ENCODE peak calls at places on chromosomes 12 and 14, in nine cellular contexts. N, K, D, H, Y, C, G, R and S are unnamed samples. For H3K4me1 and H3K36me3, the result is how much of the 10 kb centered on the place peaks cover.

GRCh38 chr12:30515351-30515750 is 180.3 kb downstream of the IPO8 start:
- DNase-seq in N (no peak), K (no peak), D (no peak), H (no peak), Y (no peak), C (no peak), G (no peak), R (no peak), S (no peak)

GRCh38 chr12:115813256-115813655 is 464.2 kb downstream of the MED13L start:
- DNase-seq in N (no peak), K (no peak), D (no peak), H (no peak), Y (no peak), C (no peak), G (no peak), R (no peak), S (no peak)

GRCh38 chr12:13817131-13817530 is 164.3 kb downstream of the GRIN2B start:
- DNase-seq in N (peak), K (no peak), D (peak), H (no peak), Y (no peak), C (no peak), G (no peak), R (peak), S (no peak)

GRCh38 chr14:67240168-67240932 is 885 bp upstream of the PALS1 start:
- DNase-seq in N (peak), K (peak), D (peak), H (peak), Y (peak), C (peak), G (no peak), R (peak), S (peak)

GRCh38 chr12:46342562-46343033 is 30.0 kb downstream of the SLC38A2 start:
- DNase-seq in N (no peak), K (no peak), D (no peak), H (no peak), Y (peak), C (peak), G (no peak), R (no peak), S (no peak)

GRCh38 chr14:100192672-100193416 is 33.4 kb upstream of the DEGS2 start:
- DNase-seq in N (peak), K (peak), D (peak), H (peak), Y (peak), C (peak), G (peak), R (peak), S (peak)

GRCh38 chr14:53192023-53192422 is 38.9 kb upstream of the DDHD1 start:
- DNase-seq in N (no peak), K (no peak), D (no peak), H (no peak), Y (no peak), C (no peak), G (no peak), R (no peak), S (no peak)

GRCh38 chr12:111180830-111181726 is 187.8 kb downstream of the PHETA1 start:
- DNase-seq in N (peak), K (peak), D (peak), H (peak), Y (peak), C (peak), G (no peak), R (peak), S (peak)

GRCh38 chr14:88872976-88873375 is 48.5 kb downstream of the TTC8 start:
- DNase-seq in N (no peak), K (no peak), D (no peak), H (no peak), Y (no peak), C (no peak), G (no peak), R (no peak), S (no peak)

GRCh38 chr14:33847066-33847465 is 103.8 kb downstream of the EGLN3 start:
- DNase-seq in N (no peak), K (no peak), D (no peak), H (no peak), Y (no peak), C (no peak), G (no peak), R (no peak), S (no peak)

GRCh38 chr14:20440882-20441281 is 4.9 kb upstream of the KLHL33 start:
- DNase-seq in N (no peak), K (no peak), D (no peak), H (no peak), Y (peak), C (no peak), G (no peak), R (no peak), S (no peak)

GRCh38 chr12:109309441-109310246 is 560 bp upstream of the FOXN4 start:
- DNase-seq in N (no peak), K (no peak), D (no peak), H (no peak), Y (no peak), C (no peak), G (no peak), R (no peak), S (no peak)

GRCh38 chr12:18752947-18753346 is 15.0 kb downstream of the CAPZA3 start:
- DNase-seq in N (no peak), K (no peak), D (no peak), H (no peak), Y (no peak), C (no peak), G (peak), R (no peak), S (no peak)

GRCh38 chr12:108702534-108702933 is 28.8 kb downstream of the CORO1C start:
- DNase-seq in N (no peak), K (no peak), D (no peak), H (no peak), Y (no peak), C (no peak), G (no peak), R (no peak), S (no peak)

GRCh38 chr12:34402899-34403705 is 380.8 kb downstream of the ALG10 start:
- DNase-seq in N (peak), K (peak), D (peak), H (peak), Y (no peak), C (peak), G (no peak), R (peak), S (peak)

GRCh38 chr14:60760648-60761364 is 26.2 kb downstream of the MNAT1 start:
- DNase-seq in N (no peak), K (no peak), D (no peak), H (no peak), Y (no peak), C (no peak), G (peak), R (no peak), S (no peak)

GRCh38 chr12:116384629-116385485 is 107.4 kb upstream of the MED13L start:
- DNase-seq in N (no peak), K (no peak), D (no peak), H (no peak), Y (peak), C (no peak), G (no peak), R (no peak), S (no peak)

GRCh38 chr12:132835076-132835870 is 6.6 kb upstream of the GOLGA3 start:
- DNase-seq in N (no peak), K (no peak), D (no peak), H (no peak), Y (no peak), C (no peak), G (no peak), R (no peak), S (no peak)

GRCh38 chr14:96626916-96627315 is 124.7 kb downstream of the PAPOLA start:
- DNase-seq in N (no peak), K (no peak), D (peak), H (no peak), Y (no peak), C (no peak), G (no peak), R (no peak), S (no peak)

GRCh38 chr14:96589577-96589976 is 87.4 kb downstream of the PAPOLA start:
- DNase-seq in N (no peak), K (no peak), D (no peak), H (no peak), Y (no peak), C (no peak), G (no peak), R (no peak), S (peak)

GRCh38 chr14:92937229-92937937 is 14.4 kb downstream of the CHGA start:
- DNase-seq in N (no peak), K (no peak), D (no peak), H (no peak), Y (no peak), C (peak), G (no peak), R (no peak), S (no peak)

GRCh38 chr12:109289004-109289403 is 20.1 kb downstream of the FOXN4 start:
- DNase-seq in N (no peak), K (no peak), D (peak), H (no peak), Y (no peak), C (no peak), G (no peak), R (no peak), S (no peak)

GRCh38 chr12:120751389-120751788 is 25.8 kb downstream of the ACADS start:
- DNase-seq in N (no peak), K (no peak), D (no peak), H (no peak), Y (no peak), C (no peak), G (no peak), R (no peak), S (no peak)

GRCh38 chr12:62600038-62600437 is 133.4 kb downstream of the MON2 start:
- DNase-seq in N (no peak), K (no peak), D (no peak), H (no peak), Y (no peak), C (no peak), G (no peak), R (no peak), S (no peak)

GRCh38 chr12:85516667-85517325 is 236.8 kb downstream of the ALX1 start:
- DNase-seq in N (no peak), K (no peak), D (no peak), H (no peak), Y (no peak), C (no peak), G (no peak), R (no peak), S (no peak)

GRCh38 chr14:92503756-92504491 is 9.7 kb upstream of the RIN3 start:
- DNase-seq in N (no peak), K (no peak), D (no peak), H (no peak), Y (peak), C (no peak), G (no peak), R (no peak), S (no peak)

GRCh38 chr12:32151081-32151480 is 44.4 kb downstream of the BICD1 start:
- DNase-seq in N (no peak), K (no peak), D (no peak), H (no peak), Y (no peak), C (no peak), G (no peak), R (no peak), S (no peak)

GRCh38 chr12:121523741-121524140 is 57.1 kb downstream of the KDM2B start:
- DNase-seq in N (no peak), K (no peak), D (no peak), H (no peak), Y (no peak), C (no peak), G (no peak), R (no peak), S (no peak)

GRCh38 chr14:21059842-21060589 is 2.4 kb downstream of the RNASE8 start:
- DNase-seq in N (no peak), K (no peak), D (no peak), H (no peak), Y (no peak), C (peak), G (no peak), R (no peak), S (no peak)

GRCh38 chr14:90319173-90319572 is 12.6 kb downstream of the NRDE2 start:
- DNase-seq in N (no peak), K (no peak), D (no peak), H (no peak), Y (no peak), C (no peak), G (no peak), R (no peak), S (no peak)

GRCh38 chr14:77086017-77086727 is 11.9 kb upstream of the CIPC start:
- DNase-seq in N (no peak), K (no peak), D (no peak), H (no peak), Y (peak), C (no peak), G (no peak), R (no peak), S (no peak)

GRCh38 chr14:103008768-103009342 is 48.5 kb downstream of the CDC42BPB start:
- DNase-seq in N (peak), K (peak), D (peak), H (no peak), Y (peak), C (no peak), G (no peak), R (no peak), S (no peak)

GRCh38 chr14:89418452-89418851 is 1.4 kb upstream of the FOXN3 start:
- DNase-seq in N (no peak), K (no peak), D (no peak), H (no peak), Y (no peak), C (no peak), G (no peak), R (no peak), S (no peak)

GRCh38 chr14:23364604-23365352 is at the start of gene EFS:
- DNase-seq in N (peak), K (peak), D (peak), H (no peak), Y (peak), C (no peak), G (no peak), R (peak), S (no peak)

GRCh38 chr12:23004473-23005020 is 379.6 kb downstream of the ETNK1 start:
- DNase-seq in N (no peak), K (no peak), D (no peak), H (no peak), Y (no peak), C (no peak), G (no peak), R (no peak), S (no peak)

GRCh38 chr12:96195845-96196451 is 1.8 kb downstream of the ELK3 start:
- DNase-seq in N (no peak), K (peak), D (no peak), H (no peak), Y (peak), C (peak), G (no peak), R (no peak), S (no peak)

GRCh38 chr14:65255029-65255545 is 152.8 kb upstream of the MAX start:
- DNase-seq in N (no peak), K (no peak), D (no peak), H (no peak), Y (peak), C (no peak), G (no peak), R (no peak), S (no peak)

DNA sequence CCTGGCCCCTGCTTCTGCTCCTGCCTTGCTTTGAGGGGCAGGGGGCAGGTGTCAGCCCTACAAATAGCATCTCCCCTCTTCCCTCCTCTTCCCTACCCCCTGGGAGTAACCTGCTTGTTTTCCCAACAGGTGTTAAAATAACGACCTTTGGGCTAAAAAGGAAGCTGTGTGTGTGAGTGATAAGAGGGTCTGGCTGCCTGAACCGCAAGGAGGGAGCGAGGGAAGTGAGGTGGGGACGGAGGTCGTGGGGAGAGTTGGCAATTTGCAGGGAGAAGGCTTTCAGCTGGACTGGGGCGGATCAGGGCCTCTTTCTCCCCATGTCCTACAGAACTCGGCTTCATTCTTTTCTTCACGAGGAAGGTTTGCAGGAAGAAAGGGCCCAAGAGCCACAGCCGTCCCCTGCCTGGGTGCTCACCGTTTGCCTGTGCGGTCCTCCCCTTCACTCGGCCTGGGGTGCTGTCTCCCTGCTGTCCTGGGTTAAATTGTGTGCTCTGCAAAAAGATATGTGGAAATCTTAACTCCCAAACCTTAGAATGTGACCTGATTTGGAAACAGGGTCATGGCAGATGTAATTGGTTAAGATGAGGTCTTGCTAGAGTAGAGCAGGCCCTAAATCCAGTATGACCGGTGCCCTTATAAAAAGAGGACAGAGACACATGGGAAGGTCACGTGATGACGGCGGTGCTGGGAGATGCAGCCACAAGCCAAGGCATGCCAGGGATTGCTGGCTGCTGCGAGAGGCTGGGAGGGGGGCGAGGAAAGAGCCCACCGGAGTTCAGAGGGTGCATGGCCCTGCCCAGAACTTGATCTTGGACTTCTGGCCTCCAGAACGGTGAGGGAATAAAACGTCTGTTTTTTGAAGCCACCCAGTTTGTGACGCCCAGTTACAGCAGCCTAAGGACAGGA is 38.7 kb upstream of the NCOR2 start:
- DNase-seq in N (no peak), K (no peak), D (no peak), H (no peak), Y (no peak), C (no peak), G (no peak), R (no peak), S (no peak)
- H3K4me1 ChIP-seq in N (under half), K (under half), D (under half), H (under half), Y (under half), C (under half), G (under half), R (under half), S (under half)

DNA sequence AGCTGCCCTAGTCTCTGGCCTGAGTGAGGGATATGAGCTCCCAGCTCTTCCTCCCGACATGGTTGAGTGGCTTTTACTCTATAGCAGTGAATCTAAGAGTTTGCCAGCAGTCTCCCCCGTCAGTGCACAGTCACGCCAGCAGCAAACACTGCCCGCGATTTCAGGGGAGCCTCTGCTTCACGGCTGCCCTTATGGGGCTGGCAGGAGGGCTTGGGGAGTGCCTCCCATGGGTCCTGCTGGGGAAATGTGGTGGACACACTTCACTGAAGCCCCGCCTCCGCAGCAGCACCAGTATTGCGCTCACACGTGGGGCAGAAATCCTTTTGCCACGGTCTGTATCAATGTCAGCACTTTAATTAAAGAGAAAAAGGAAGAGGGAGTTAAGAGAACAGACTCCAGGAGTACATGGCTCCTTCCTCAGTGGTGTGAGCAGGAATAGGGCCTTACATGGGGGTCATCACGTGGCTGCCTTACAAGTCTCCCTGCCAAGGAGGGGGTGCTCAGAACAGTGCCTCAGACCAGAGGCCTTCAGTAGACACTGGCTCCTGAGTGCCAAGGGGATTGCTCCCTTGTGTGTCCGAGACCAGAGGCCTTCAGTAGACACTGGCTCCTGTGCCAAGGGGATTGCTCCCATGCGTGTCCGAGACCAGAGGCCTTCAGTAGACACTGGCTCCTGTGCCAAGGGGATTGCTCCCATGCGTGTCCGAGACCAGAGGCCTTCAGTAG is 55.7 kb downstream of the SFSWAP start:
- DNase-seq in N (no peak), K (no peak), D (no peak), H (no peak), Y (no peak), C (no peak), G (no peak), R (no peak), S (no peak)
- H3K36me3 ChIP-seq in N (under half), K (under half), D (under half), H (half or more), Y (half or more), C (under half), G (under half), R (half or more), S (under half)

GRCh38 chr12:106585862-106586534 is 3.2 kb downstream of the RFX4 start:
- DNase-seq in N (no peak), K (no peak), D (no peak), H (no peak), Y (no peak), C (no peak), G (no peak), R (no peak), S (no peak)

GRCh38 chr12:106585237-106585834 is 2.5 kb downstream of the RFX4 start:
- DNase-seq in N (no peak), K (no peak), D (no peak), H (no peak), Y (no peak), C (no peak), G (no peak), R (no peak), S (no peak)

GRCh38 chr12:106586535-106586802 is 3.7 kb downstream of the RFX4 start:
- DNase-seq in N (no peak), K (no peak), D (no peak), H (no peak), Y (no peak), C (no peak), G (no peak), R (no peak), S (no peak)

GRCh38 chr12:106588771-106589170 is 6.0 kb downstream of the RFX4 start:
- DNase-seq in N (no peak), K (no peak), D (no peak), H (no peak), Y (no peak), C (no peak), G (no peak), R (no peak), S (no peak)

GRCh38 chr12:106586803-106587684 is 4.2 kb downstream of the RFX4 start:
- DNase-seq in N (no peak), K (no peak), D (no peak), H (no peak), Y (no peak), C (no peak), G (no peak), R (no peak), S (no peak)
- H3K4me3 ChIP-seq in N (peak), K (peak), D (no peak), H (no peak), Y (no peak), C (no peak), G (peak), R (no peak), S (no peak)

DNA sequence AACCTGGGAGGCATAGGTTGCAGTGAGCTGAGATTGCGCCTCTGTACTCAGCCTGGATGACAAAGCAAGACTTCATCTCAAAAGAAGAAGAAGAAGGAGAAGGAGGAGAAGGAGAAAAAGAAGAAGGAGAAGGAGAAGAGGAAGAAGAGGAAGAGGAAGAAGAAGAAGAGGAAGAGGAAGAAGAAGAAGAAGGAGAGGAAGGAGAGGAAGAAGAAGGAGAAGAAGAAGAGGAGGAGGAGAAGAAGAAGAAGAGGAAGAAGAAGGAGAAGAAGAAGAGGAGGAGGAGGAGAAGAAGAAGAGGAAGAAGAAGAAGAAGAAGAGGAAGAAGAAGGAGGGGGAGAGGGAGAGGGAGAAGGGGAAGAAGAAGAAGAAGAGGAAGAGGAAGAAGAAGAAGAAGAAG is 12.9 kb upstream of the KRT8 start:
- DNase-seq in N (no peak), K (no peak), D (no peak), H (no peak), Y (no peak), C (no peak), G (no peak), R (no peak), S (no peak)
- H3K4me1 ChIP-seq in N (under half), K (under half), D (under half), H (under half), Y (under half), C (under half), G (under half), R (under half), S (under half)

GRCh38 chr12:53481957-53482586 is 17.2 kb downstream of the MAP3K12 start:
- DNase-seq in N (no peak), K (no peak), D (no peak), H (no peak), Y (no peak), C (no peak), G (no peak), R (no peak), S (no peak)
- H3K36me3 ChIP-seq in N (under half), K (under half), D (under half), H (half or more), Y (half or more), C (under half), G (half or more), R (half or more), S (half or more)